ENCODE peak calls at places on chromosomes 6 and 20, in eight cellular contexts. W, N, D, S, B, C, P and M are unnamed samples.

GRCh38 chr6:31462964-31463940 is 34.7 kb upstream of the MICB start:
- DNase-seq in D (peak; percentile 84), P (peak; percentile 47), N (peak; percentile 62), B (no peak), W (peak; percentile 91), S (peak; percentile 66), C (peak; percentile 82), M (no peak)

GRCh38 chr6:29552512-29553051 is 7.0 kb downstream of the UBD start:
- DNase-seq in P (no peak), C (no peak), W (peak; percentile 61), B (no peak), S (peak; percentile 27), N (no peak), D (peak; percentile 87), M (no peak)

GRCh38 chr6:33118525-33119123 is 42.8 kb downstream of the HLA-DPB1 start:
- DNase-seq in C (no peak), B (peak; percentile 60), D (peak; percentile 23), N (no peak), S (no peak), W (peak; percentile 86), P (no peak), M (no peak)

GRCh38 chr6:72787521-72788031 is 165.7 kb downstream of the KCNQ5 start:
- DNase-seq in C (no peak), W (no peak), S (peak; percentile 22), B (no peak), D (peak; percentile 89), N (no peak), P (no peak), M (no peak)

GRCh38 chr20:60976913-60977312 is 275.1 kb upstream of the CDH4 start:
- DNase-seq in D (no peak), B (no peak), N (no peak), S (no peak), P (peak; percentile 41), W (no peak), C (no peak), M (no peak)

GRCh38 chr6:3887150-3887700 is 38.1 kb downstream of the FAM50B start:
- DNase-seq in S (no peak), W (no peak), N (no peak), C (no peak), D (peak; percentile 56), B (no peak), P (peak; percentile 52), M (no peak)

GRCh38 chr6:44661631-44662030 is 274.1 kb downstream of the CDC5L start:
- DNase-seq in W (no peak), C (no peak), N (no peak), S (no peak), B (no peak), D (no peak), P (no peak), M (no peak)

GRCh38 chr6:9250852-9251251 is 815.5 kb upstream of the SLC35B3 start:
- DNase-seq in N (no peak), C (no peak), W (peak; percentile 27), P (peak; percentile 59), S (no peak), D (peak; percentile 56), B (peak; percentile 59), M (no peak)

GRCh38 chr20:32651537-32651936 is 22.2 kb downstream of the C20orf203 start:
- DNase-seq in W (no peak), D (no peak), B (no peak), C (no peak), P (peak; percentile 68), S (no peak), N (no peak), M (peak; percentile 44)

GRCh38 chr6:90416322-90416721 is 119.7 kb upstream of the BACH2 start:
- DNase-seq in W (no peak), D (no peak), B (no peak), P (no peak), C (no peak), S (no peak), N (no peak), M (no peak)

GRCh38 chr6:4848382-4849068 is 72.3 kb downstream of the CDYL start:
- DNase-seq in S (no peak), C (no peak), P (peak; percentile 53), W (no peak), B (no peak), D (no peak), N (no peak), M (no peak)

GRCh38 chr6:151317206-151317994 is 74.0 kb downstream of the ZBTB2 start:
- DNase-seq in D (peak; percentile 98), W (peak; percentile 75), N (no peak), S (no peak), B (no peak), C (no peak), P (no peak), M (no peak)

GRCh38 chr6:150231456-150231855 is 88.6 kb downstream of the PPP1R14C start:
- DNase-seq in C (no peak), B (no peak), N (no peak), P (no peak), W (no peak), S (no peak), D (peak; percentile 51), M (no peak)

GRCh38 chr6:10451828-10452509 is 37.1 kb upstream of the TFAP2A start:
- DNase-seq in B (no peak), N (no peak), C (no peak), P (peak; percentile 38), D (peak; percentile 74), W (no peak), S (peak; percentile 85), M (no peak)

GRCh38 chr6:25570608-25571007 is 81.4 kb upstream of the SCGN start:
- DNase-seq in P (no peak), D (no peak), W (no peak), S (no peak), B (no peak), C (no peak), N (no peak), M (no peak)

GRCh38 chr6:43013020-43013842 is 515 bp downstream of the MEA1 start:
- DNase-seq in S (peak; percentile 50), P (no peak), N (no peak), D (peak; percentile 26), W (no peak), B (peak; percentile 30), C (no peak), M (no peak)

GRCh38 chr20:31920275-31920855 is 31.5 kb downstream of the PDRG1 start:
- DNase-seq in W (no peak), P (no peak), C (no peak), B (no peak), D (no peak), S (no peak), N (no peak), M (no peak)

GRCh38 chr6:157428418-157429202 is 47.6 kb downstream of the ZDHHC14 start:
- DNase-seq in C (peak; percentile 65), B (no peak), S (no peak), N (no peak), P (no peak), D (no peak), W (no peak), M (no peak)

GRCh38 chr20:1388706-1389483 is 4.0 kb downstream of the FKBP1A start:
- DNase-seq in B (no peak), P (no peak), W (no peak), N (no peak), C (no peak), S (no peak), D (no peak), M (peak; percentile 28)

GRCh38 chr6:135465903-135466302 is 31.6 kb downstream of the AHI1 start:
- DNase-seq in W (no peak), N (no peak), B (no peak), C (no peak), P (no peak), S (no peak), D (no peak), M (no peak)

GRCh38 chr6:168369776-168370175 is 50.2 kb upstream of the DACT2 start:
- DNase-seq in S (no peak), P (no peak), N (no peak), W (no peak), C (no peak), D (no peak), B (no peak), M (no peak)

GRCh38 chr20:32036716-32037355 is 15.2 kb upstream of the HCK start:
- DNase-seq in N (no peak), C (no peak), W (no peak), B (no peak), D (no peak), P (no peak), S (no peak), M (peak; percentile 34)